ENCODE peak calls at places on chromosomes 7 and 10, in six cellular contexts. One of them, this sample, is unnamed.

GRCh38 chr10:123800299-123800698 is 91.3 kb downstream of the CPXM2 start:
- DNase-seq in Peyer's patch: no peak
- DNase-seq in upper lobe of left lung: no peak
- DNase-seq in GM23248: peak; percentile 55
- DNase-seq in fibroblast of lung: peak; percentile 28
- DNase-seq in heart left ventricle: no peak
- DNase-seq in this sample: no peak

GRCh38 chr7:30887464-30887872 is 24.2 kb upstream of the AQP1 start:
- DNase-seq in heart left ventricle: no peak
- DNase-seq in fibroblast of lung: no peak
- DNase-seq in GM23248: no peak
- DNase-seq in Peyer's patch: no peak
- DNase-seq in upper lobe of left lung: peak; percentile 69
- DNase-seq in this sample: no peak

GRCh38 chr7:137953692-137954470 is 48.0 kb downstream of the CREB3L2 start:
- DNase-seq in heart left ventricle: no peak
- DNase-seq in GM23248: peak; percentile 84
- DNase-seq in Peyer's patch: no peak
- DNase-seq in upper lobe of left lung: no peak
- DNase-seq in fibroblast of lung: peak; percentile 82
- DNase-seq in this sample: no peak

GRCh38 chr10:89861584-89862287 is 160.3 kb downstream of the KIF20B start:
- DNase-seq in heart left ventricle: no peak
- DNase-seq in upper lobe of left lung: no peak
- DNase-seq in fibroblast of lung: peak; percentile 88
- DNase-seq in Peyer's patch: no peak
- DNase-seq in GM23248: peak; percentile 82
- DNase-seq in this sample: no peak

GRCh38 chr10:33661580-33662269 is 327.3 kb upstream of the NRP1 start:
- DNase-seq in Peyer's patch: peak; percentile 50
- DNase-seq in GM23248: peak; percentile 94
- DNase-seq in upper lobe of left lung: peak; percentile 67
- DNase-seq in heart left ventricle: peak; percentile 88
- DNase-seq in fibroblast of lung: peak; percentile 81
- DNase-seq in this sample: no peak

GRCh38 chr10:124691448-124692435 is 52.4 kb downstream of the FAM53B start:
- DNase-seq in fibroblast of lung: no peak
- DNase-seq in upper lobe of left lung: peak; percentile 59
- DNase-seq in Peyer's patch: no peak
- DNase-seq in GM23248: no peak
- DNase-seq in heart left ventricle: peak; percentile 50
- DNase-seq in this sample: no peak

GRCh38 chr10:124744688-124745055 is 494 bp upstream of the FAM53B start:
- DNase-seq in upper lobe of left lung: no peak
- DNase-seq in GM23248: peak; percentile 76
- DNase-seq in fibroblast of lung: peak; percentile 75
- DNase-seq in Peyer's patch: no peak
- DNase-seq in heart left ventricle: no peak
- DNase-seq in this sample: no peak

GRCh38 chr7:96501318-96501717 is 179.4 kb upstream of the SLC25A13 start:
- DNase-seq in heart left ventricle: no peak
- DNase-seq in Peyer's patch: no peak
- DNase-seq in fibroblast of lung: no peak
- DNase-seq in GM23248: no peak
- DNase-seq in upper lobe of left lung: no peak
- DNase-seq in this sample: no peak

GRCh38 chr7:149856-150636 is 42.3 kb upstream of the FAM20C start:
- DNase-seq in fibroblast of lung: no peak
- DNase-seq in GM23248: peak; percentile 52
- DNase-seq in Peyer's patch: peak; percentile 88
- DNase-seq in upper lobe of left lung: peak; percentile 91
- DNase-seq in heart left ventricle: peak; percentile 81
- DNase-seq in this sample: no peak

GRCh38 chr7:55369427-55369826 is 4.3 kb downstream of the LANCL2 start:
- DNase-seq in heart left ventricle: no peak
- DNase-seq in GM23248: peak; percentile 97
- DNase-seq in Peyer's patch: no peak
- DNase-seq in upper lobe of left lung: no peak
- DNase-seq in fibroblast of lung: peak; percentile 94
- DNase-seq in this sample: no peak

GRCh38 chr10:99869581-99869980 is 87.1 kb downstream of the ABCC2 start:
- DNase-seq in upper lobe of left lung: no peak
- DNase-seq in fibroblast of lung: no peak
- DNase-seq in GM23248: no peak
- DNase-seq in Peyer's patch: no peak
- DNase-seq in heart left ventricle: no peak
- DNase-seq in this sample: no peak

GRCh38 chr7:36670585-36671431 is 53.5 kb downstream of the AOAH start:
- DNase-seq in Peyer's patch: no peak
- DNase-seq in upper lobe of left lung: peak; percentile 63
- DNase-seq in heart left ventricle: no peak
- DNase-seq in GM23248: peak; percentile 69
- DNase-seq in fibroblast of lung: peak; percentile 41
- DNase-seq in this sample: no peak

GRCh38 chr10:132477066-132477397 is 60.6 kb upstream of the INPP5A start:
- DNase-seq in fibroblast of lung: no peak
- DNase-seq in Peyer's patch: peak; percentile 33
- DNase-seq in GM23248: no peak
- DNase-seq in heart left ventricle: peak; percentile 40
- DNase-seq in upper lobe of left lung: no peak
- DNase-seq in this sample: no peak

DNA sequence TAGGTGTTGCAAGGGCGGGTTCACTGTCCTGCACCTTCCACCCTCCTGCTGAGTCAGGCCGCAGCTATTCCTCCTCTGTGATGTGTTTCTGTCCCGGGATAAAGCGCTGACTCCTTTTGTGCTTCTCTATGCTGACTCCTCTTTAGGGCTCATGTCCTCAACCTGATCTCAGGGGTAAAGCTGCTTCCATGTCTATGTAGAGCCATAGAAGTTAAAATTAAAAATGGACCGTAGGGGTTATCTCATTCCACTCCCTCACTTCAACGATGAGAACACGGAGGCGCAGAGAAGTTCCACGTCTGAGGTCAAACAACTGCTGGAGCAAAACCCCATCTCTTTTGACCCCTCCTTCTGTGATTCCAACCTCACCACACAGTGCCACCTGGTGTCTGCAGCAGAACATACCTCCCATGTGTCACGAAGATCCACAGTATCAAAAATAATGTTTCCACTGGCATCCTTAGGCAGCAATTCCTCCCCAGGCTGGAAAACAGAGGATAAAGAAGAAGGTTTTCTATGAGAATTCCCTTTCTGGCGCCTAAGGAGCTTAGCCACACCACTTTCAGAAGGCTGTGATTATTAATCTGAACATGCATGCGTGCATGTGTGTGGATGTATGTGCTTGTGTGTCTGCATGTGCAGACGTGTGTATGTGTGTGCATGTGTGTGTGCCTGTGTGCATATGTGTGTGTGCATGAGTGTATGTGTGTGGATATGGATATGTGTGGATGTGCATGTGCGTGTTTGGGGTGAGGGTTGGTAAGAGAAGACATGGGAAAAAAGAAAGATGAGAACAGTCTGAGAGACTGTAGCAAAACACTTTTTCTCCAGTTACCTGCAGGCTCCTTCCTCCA is 81.2 kb upstream of the UCN3 start:
- DNase-seq in upper lobe of left lung: no peak
- DNase-seq in Peyer's patch: peak; percentile 75
- DNase-seq in fibroblast of lung: peak; percentile 32
- DNase-seq in GM23248: peak; percentile 81
- DNase-seq in heart left ventricle: no peak
- DNase-seq in this sample: no peak
- H3K4me3 ChIP-seq in upper lobe of left lung: no peak overlapping the region
- H3K4me3 ChIP-seq in Peyer's patch: no peak overlapping the region
- H3K4me3 ChIP-seq in fibroblast of lung: no peak overlapping the region
- H3K4me3 ChIP-seq in GM23248: no peak overlapping the region
- H3K4me3 ChIP-seq in heart left ventricle: no peak overlapping the region
- H3K4me3 ChIP-seq in this sample: no peak overlapping the region

GRCh38 chr7:50267525-50268041 is 36.9 kb upstream of the IKZF1 start:
- DNase-seq in Peyer's patch: no peak
- DNase-seq in GM23248: no peak
- DNase-seq in upper lobe of left lung: no peak
- DNase-seq in fibroblast of lung: no peak
- DNase-seq in heart left ventricle: no peak
- DNase-seq in this sample: no peak

GRCh38 chr7:50264908-50265307 is 39.6 kb upstream of the IKZF1 start:
- DNase-seq in upper lobe of left lung: no peak
- DNase-seq in Peyer's patch: no peak
- DNase-seq in fibroblast of lung: no peak
- DNase-seq in heart left ventricle: no peak
- DNase-seq in GM23248: no peak
- DNase-seq in this sample: no peak

GRCh38 chr7:50265968-50266694 is 38.4 kb upstream of the IKZF1 start:
- DNase-seq in fibroblast of lung: no peak
- DNase-seq in Peyer's patch: no peak
- DNase-seq in heart left ventricle: no peak
- DNase-seq in GM23248: no peak
- DNase-seq in upper lobe of left lung: no peak
- DNase-seq in this sample: no peak

GRCh38 chr7:50268223-50268622 is 36.3 kb upstream of the IKZF1 start:
- DNase-seq in upper lobe of left lung: no peak
- DNase-seq in heart left ventricle: no peak
- DNase-seq in Peyer's patch: no peak
- DNase-seq in fibroblast of lung: no peak
- DNase-seq in GM23248: no peak
- DNase-seq in this sample: peak; percentile 46

GRCh38 chr7:50266893-50267386 is 37.6 kb upstream of the IKZF1 start:
- DNase-seq in Peyer's patch: peak; percentile 53
- DNase-seq in fibroblast of lung: no peak
- DNase-seq in upper lobe of left lung: peak; percentile 83
- DNase-seq in heart left ventricle: peak; percentile 67
- DNase-seq in GM23248: no peak
- DNase-seq in this sample: peak; percentile 82
- H3K4me3 ChIP-seq in Peyer's patch: peak overlapping the region; percentile 3
- H3K4me3 ChIP-seq in fibroblast of lung: no peak overlapping the region
- H3K4me3 ChIP-seq in upper lobe of left lung: no peak overlapping the region
- H3K4me3 ChIP-seq in heart left ventricle: no peak overlapping the region
- H3K4me3 ChIP-seq in GM23248: no peak overlapping the region
- H3K4me3 ChIP-seq in this sample: no peak overlapping the region

GRCh38 chr7:7701513-7701912 is 16.9 kb downstream of the RPA3 start:
- DNase-seq in heart left ventricle: no peak
- DNase-seq in GM23248: no peak
- DNase-seq in fibroblast of lung: no peak
- DNase-seq in Peyer's patch: no peak
- DNase-seq in upper lobe of left lung: no peak
- DNase-seq in this sample: no peak

GRCh38 chr7:7702826-7703225 is 15.6 kb downstream of the RPA3 start:
- DNase-seq in upper lobe of left lung: no peak
- DNase-seq in GM23248: peak; percentile 69
- DNase-seq in Peyer's patch: no peak
- DNase-seq in heart left ventricle: no peak
- DNase-seq in fibroblast of lung: no peak
- DNase-seq in this sample: no peak

GRCh38 chr7:7698930-7699329 is 19.5 kb downstream of the RPA3 start:
- DNase-seq in GM23248: no peak
- DNase-seq in heart left ventricle: no peak
- DNase-seq in Peyer's patch: no peak
- DNase-seq in upper lobe of left lung: no peak
- DNase-seq in fibroblast of lung: no peak
- DNase-seq in this sample: no peak

GRCh38 chr7:7699370-7699769 is 19.0 kb downstream of the RPA3 start:
- DNase-seq in GM23248: no peak
- DNase-seq in fibroblast of lung: no peak
- DNase-seq in heart left ventricle: no peak
- DNase-seq in upper lobe of left lung: no peak
- DNase-seq in Peyer's patch: no peak
- DNase-seq in this sample: no peak

DNA sequence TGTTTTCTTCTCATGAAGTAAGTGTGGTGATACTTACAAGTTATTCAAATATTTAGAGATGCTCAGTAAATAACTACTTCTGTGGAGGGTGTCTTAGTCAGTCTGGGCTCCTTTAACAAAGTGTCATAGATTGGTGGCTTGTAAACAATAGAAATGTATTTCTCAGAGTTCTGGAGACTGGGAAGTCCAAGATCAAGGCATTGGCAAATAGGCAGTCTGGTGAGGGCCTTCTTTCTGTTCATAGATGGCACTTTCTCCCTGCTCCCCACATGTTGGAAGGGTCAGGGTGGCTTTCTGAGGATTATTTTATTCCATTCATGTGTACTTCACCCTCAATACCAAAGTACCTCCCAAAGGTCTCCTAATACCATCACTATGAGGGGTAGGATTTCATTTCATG is 18.4 kb downstream of the RPA3 start:
- DNase-seq in upper lobe of left lung: no peak
- DNase-seq in heart left ventricle: no peak
- DNase-seq in Peyer's patch: no peak
- DNase-seq in fibroblast of lung: no peak
- DNase-seq in GM23248: no peak
- DNase-seq in this sample: no peak
- H3K4me3 ChIP-seq in upper lobe of left lung: no peak overlapping the region
- H3K4me3 ChIP-seq in heart left ventricle: no peak overlapping the region
- H3K4me3 ChIP-seq in Peyer's patch: no peak overlapping the region
- H3K4me3 ChIP-seq in fibroblast of lung: no peak overlapping the region
- H3K4me3 ChIP-seq in GM23248: no peak overlapping the region
- H3K4me3 ChIP-seq in this sample: no peak overlapping the region

GRCh38 chr7:42210333-42210732 is 26.7 kb downstream of the GLI3 start:
- DNase-seq in upper lobe of left lung: no peak
- DNase-seq in fibroblast of lung: no peak
- DNase-seq in Peyer's patch: no peak
- DNase-seq in heart left ventricle: no peak
- DNase-seq in GM23248: no peak
- DNase-seq in this sample: no peak
- H3K4me3 ChIP-seq in upper lobe of left lung: no peak overlapping the region
- H3K4me3 ChIP-seq in fibroblast of lung: no peak overlapping the region
- H3K4me3 ChIP-seq in Peyer's patch: no peak overlapping the region
- H3K4me3 ChIP-seq in heart left ventricle: no peak overlapping the region
- H3K4me3 ChIP-seq in GM23248: no peak overlapping the region
- H3K4me3 ChIP-seq in this sample: no peak overlapping the region

GRCh38 chr7:84193787-84194186 is 802 bp downstream of the SEMA3A start:
- DNase-seq in upper lobe of left lung: no peak
- DNase-seq in heart left ventricle: no peak
- DNase-seq in GM23248: no peak
- DNase-seq in fibroblast of lung: peak; percentile 28
- DNase-seq in Peyer's patch: no peak
- DNase-seq in this sample: no peak
- H3K4me3 ChIP-seq in upper lobe of left lung: peak overlapping the region; percentile 53
- H3K4me3 ChIP-seq in heart left ventricle: no peak overlapping the region
- H3K4me3 ChIP-seq in GM23248: peak overlapping the region; percentile 92
- H3K4me3 ChIP-seq in fibroblast of lung: peak overlapping the region; percentile 68
- H3K4me3 ChIP-seq in Peyer's patch: no peak overlapping the region
- H3K4me3 ChIP-seq in this sample: no peak overlapping the region

This sample was measured in GM12864.